ENCODE peak calls at places on chromosomes 6 and 20, in six cellular contexts. M is PC-3, V is GM23338, F is hepatocyte, R is SK-N-SH, N is HCT116. G is an unnamed sample.

GRCh38 chr6:152461556-152461955 is 175.6 kb downstream of the SYNE1 start:
- DNase-seq in M (peak; percentile 39), V (no peak), F (no peak), R (no peak), N (no peak), G (no peak)

GRCh38 chr6:52517502-52518278 is 59.2 kb downstream of the TRAM2 start:
- DNase-seq in M (peak; percentile 92), V (peak; percentile 80), F (peak; percentile 89), R (peak; percentile 85), N (peak; percentile 80), G (no peak)

GRCh38 chr6:158611600-158612041 is 32.9 kb downstream of the DYNLT1 start:
- DNase-seq in M (no peak), V (peak; percentile 98), F (peak; percentile 73), R (no peak), N (no peak), G (no peak)

GRCh38 chr6:28474441-28475219 is 31.3 kb upstream of the ZSCAN23 start:
- DNase-seq in M (peak; percentile 85), V (peak; percentile 89), F (peak; percentile 79), R (peak; percentile 39), N (peak; percentile 88), G (peak; percentile 4)

GRCh38 chr6:13992417-13993055 is 67.8 kb downstream of the RNF182 start:
- DNase-seq in M (peak; percentile 96), V (no peak), F (no peak), R (no peak), N (peak; percentile 41), G (no peak)

GRCh38 chr6:13454286-13455221 is 32.8 kb downstream of the GFOD1 start:
- DNase-seq in M (peak; percentile 57), V (no peak), F (no peak), R (peak; percentile 42), N (no peak), G (peak; percentile 41)

GRCh38 chr6:71294121-71294523 is 5.5 kb downstream of the OGFRL1 start:
- DNase-seq in M (peak; percentile 74), V (no peak), F (no peak), R (no peak), N (no peak), G (no peak)

GRCh38 chr20:20877079-20877478 is 164.6 kb upstream of the RALGAPA2 start:
- DNase-seq in M (no peak), V (no peak), F (no peak), R (no peak), N (no peak), G (no peak)

GRCh38 chr6:17015551-17016381 is 86.1 kb upstream of the STMND1 start:
- DNase-seq in M (no peak), V (peak; percentile 67), F (peak; percentile 31), R (no peak), N (no peak), G (no peak)

GRCh38 chr6:16278048-16278724 is 39.8 kb downstream of the GMPR start:
- DNase-seq in M (peak; percentile 64), V (no peak), F (peak; percentile 58), R (no peak), N (peak; percentile 7), G (no peak)

GRCh38 chr20:3248167-3248992 is 9.4 kb upstream of the SLC4A11 start:
- DNase-seq in M (no peak), V (peak; percentile 87), F (peak; percentile 39), R (no peak), N (no peak), G (no peak)

GRCh38 chr6:142275146-142276006 is 26.4 kb upstream of the ADGRG6 start:
- DNase-seq in M (peak; percentile 53), V (peak; percentile 7), F (peak; percentile 44), R (no peak), N (no peak), G (no peak)

GRCh38 chr6:119179842-119180241 is 101.4 kb upstream of the FAM184A start:
- DNase-seq in M (no peak), V (no peak), F (no peak), R (no peak), N (no peak), G (no peak)

GRCh38 chr6:90162648-90163409 is 133.8 kb downstream of the BACH2 start:
- DNase-seq in M (no peak), V (no peak), F (no peak), R (no peak), N (no peak), G (no peak)

GRCh38 chr20:36634342-36634741 is 11.7 kb downstream of the SLA2 start:
- DNase-seq in M (no peak), V (no peak), F (no peak), R (no peak), N (no peak), G (no peak)

GRCh38 chr20:2817891-2818595 is 1.9 kb downstream of the TMEM239 start:
- DNase-seq in M (no peak), V (no peak), F (no peak), R (peak; percentile 9), N (no peak), G (no peak)

GRCh38 chr6:124742971-124743370 is 219.3 kb upstream of the RNF217 start:
- DNase-seq in M (peak; percentile 55), V (no peak), F (no peak), R (no peak), N (no peak), G (no peak)

GRCh38 chr20:53931597-53931996 is 138.8 kb downstream of the BCAS1 start:
- DNase-seq in M (no peak), V (no peak), F (no peak), R (no peak), N (no peak), G (no peak)

GRCh38 chr20:4967752-4968477 is 33.4 kb downstream of the SLC23A2 start:
- DNase-seq in M (no peak), V (no peak), F (no peak), R (no peak), N (no peak), G (no peak)

GRCh38 chr6:150076196-150076893 is 7.4 kb upstream of the ULBP3 start:
- DNase-seq in M (peak; percentile 5), V (peak; percentile 45), F (no peak), R (no peak), N (no peak), G (peak; percentile 32)
- H2AFZ ChIP-seq in M (no peak overlapping the region), V (peak overlapping the region; percentile 81), F (no peak overlapping the region), R (no peak overlapping the region), N (peak overlapping the region; percentile 84), G (no peak overlapping the region)

DNA sequence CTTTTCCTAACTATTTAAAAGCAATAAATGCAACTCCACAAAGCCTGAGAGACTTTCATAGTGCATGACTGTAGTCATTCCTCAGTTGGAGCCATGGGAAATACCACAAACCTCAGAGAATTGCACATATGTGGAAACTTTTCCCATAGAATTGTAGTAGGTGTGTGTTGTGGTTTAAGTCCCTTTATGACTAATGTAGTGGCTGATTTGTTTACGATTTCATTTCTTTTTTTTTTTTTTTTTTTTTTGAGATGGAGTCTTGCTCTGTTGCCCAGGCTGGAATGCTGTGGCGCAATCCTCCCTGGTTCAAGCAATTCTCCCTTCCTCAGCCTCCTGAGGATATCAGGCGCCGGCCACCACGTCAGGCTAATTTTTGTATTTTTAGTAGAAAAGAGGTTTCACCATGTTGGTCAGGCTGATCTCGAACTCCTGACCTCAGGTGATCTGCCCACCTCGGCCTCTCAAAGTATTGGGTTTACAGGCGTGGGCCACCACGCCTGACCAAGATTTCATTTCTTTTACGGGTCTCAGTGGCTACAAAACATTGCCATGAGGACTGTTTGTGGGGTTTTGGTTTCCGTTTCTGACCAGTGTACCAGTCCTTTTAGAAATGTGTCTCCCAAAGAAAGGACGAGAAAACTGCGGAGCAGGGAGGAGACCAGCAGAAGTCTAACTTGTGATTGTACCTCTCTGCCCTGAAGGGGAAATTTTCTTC is 212.1 kb upstream of the MARCKS start:
- DNase-seq in M (peak; percentile 78), V (no peak), F (no peak), R (no peak), N (peak; percentile 40), G (no peak)
- TF ChIP-seq EZH2phosphoT487 in M (no peak), V (no peak), F (no peak), R (no peak), N (no peak), G (no peak)

DNA sequence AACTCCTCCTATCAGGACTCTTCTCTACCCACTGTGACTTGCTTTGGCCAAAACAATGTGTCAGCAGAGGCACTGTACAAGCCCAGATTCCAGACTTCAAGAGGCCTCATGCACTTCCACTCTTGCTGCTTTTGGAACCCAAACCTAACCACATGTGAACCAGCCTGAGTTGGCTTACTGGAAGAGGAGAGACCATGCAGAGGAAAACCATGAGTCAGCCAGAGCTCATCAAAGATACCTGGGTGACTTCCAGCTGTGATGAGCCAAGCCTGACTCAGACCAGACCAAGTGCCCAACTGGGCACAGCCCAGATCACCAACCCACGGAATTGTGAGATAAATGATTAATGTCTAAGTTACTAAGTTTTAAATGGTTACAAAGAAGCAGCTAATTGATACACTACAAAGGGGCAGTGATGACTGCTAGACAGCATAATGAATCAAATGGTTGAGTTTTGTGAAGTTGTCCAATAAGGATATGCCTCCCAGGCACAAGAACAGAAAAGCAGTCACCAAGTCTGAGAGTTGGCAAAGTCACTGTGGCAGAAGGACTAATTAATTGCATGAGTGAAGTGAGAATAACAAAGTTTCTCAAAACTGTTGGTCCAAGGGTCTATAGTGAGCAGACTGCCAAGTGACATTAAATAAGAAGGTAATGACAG is 16.1 kb upstream of the BEND6 start:
- DNase-seq in M (peak; percentile 99), V (no peak), F (peak; percentile 9), R (no peak), N (peak; percentile 100), G (no peak)
- H3K27ac ChIP-seq in M (peak overlapping the region; percentile 85), V (no peak overlapping the region), F (no peak overlapping the region), R (peak overlapping the region; percentile 41), N (peak overlapping the region; percentile 90), G (no peak overlapping the region)

GRCh38 chr6:43898358-43899131 is 128.5 kb downstream of the VEGFA start:
- DNase-seq in M (no peak), V (no peak), F (no peak), R (no peak), N (no peak), G (no peak)

GRCh38 chr6:43899830-43900229 is 129.8 kb downstream of the VEGFA start:
- DNase-seq in M (no peak), V (no peak), F (no peak), R (no peak), N (no peak), G (no peak)

GRCh38 chr6:43895656-43896055 is 125.6 kb downstream of the VEGFA start:
- DNase-seq in M (no peak), V (no peak), F (no peak), R (no peak), N (no peak), G (no peak)

GRCh38 chr6:43897571-43898302 is 127.7 kb downstream of the VEGFA start:
- DNase-seq in M (no peak), V (no peak), F (no peak), R (no peak), N (no peak), G (no peak)

GRCh38 chr6:43896474-43896873 is 126.5 kb downstream of the VEGFA start:
- DNase-seq in M (no peak), V (no peak), F (no peak), R (no peak), N (no peak), G (no peak)
- H2AFZ ChIP-seq in M (no peak overlapping the region), V (no peak overlapping the region), F (no peak overlapping the region), R (no peak overlapping the region), N (no peak overlapping the region), G (no peak overlapping the region)

GRCh38 chr6:42260972-42261371 is 43.3 kb upstream of the MRPS10 start:
- DNase-seq in M (peak; percentile 26), V (peak; percentile 82), F (peak; percentile 71), R (peak; percentile 83), N (no peak), G (peak; percentile 58)
- TF ChIP-seq EZH2phosphoT487 in M (no peak), V (no peak), F (no peak), R (no peak), N (no peak), G (no peak)

GRCh38 chr20:46004813-46005505 is 3.7 kb upstream of the MMP9 start:
- DNase-seq in M (peak; percentile 77), V (peak; percentile 89), F (no peak), R (no peak), N (no peak), G (peak; percentile 68)
- H3K27ac ChIP-seq in M (no peak overlapping the region), V (peak overlapping the region; percentile 98), F (no peak overlapping the region), R (no peak overlapping the region), N (no peak overlapping the region), G (no peak overlapping the region)

GRCh38 chr6:44053760-44054556 is 73.3 kb downstream of the MRPL14 start:
- DNase-seq in M (peak; percentile 86), V (no peak), F (no peak), R (no peak), N (no peak), G (no peak)
- H2AFZ ChIP-seq in M (no peak overlapping the region), V (peak overlapping the region; percentile 74), F (no peak overlapping the region), R (no peak overlapping the region), N (no peak overlapping the region), G (no peak overlapping the region)

G was measured in OCI-LY7.